ENCODE peak calls at places on chromosome 16, in six cellular contexts. R is spleen, Q is uterus, P is kidney, O is thoracic aorta, I is A549. A is an unnamed sample.

GRCh38 chr16:11521019-11521418 is 65.7 kb downstream of the LITAF start:
- DNase-seq in I (no peak), R (no peak), Q (no peak), O (no peak), P (no peak), A (no peak)

GRCh38 chr16:79897444-79898146 is 297.1 kb upstream of the MAF start:
- DNase-seq in R (no peak), Q (peak), O (no peak), I (no peak), P (peak), A (no peak)

GRCh38 chr16:9136596-9136995 is 45.2 kb downstream of the HAPSTR1 start:
- DNase-seq in I (no peak), O (no peak), R (peak), Q (no peak), P (peak), A (no peak)

GRCh38 chr16:3388325-3388724 is 12.5 kb downstream of the ZSCAN32 start:
- DNase-seq in I (no peak), P (no peak), O (no peak), R (no peak), Q (no peak), A (no peak)

GRCh38 chr16:49492090-49492801 is 118.6 kb downstream of the C16orf78 start:
- DNase-seq in R (peak), Q (peak), I (peak), O (no peak), P (peak), A (peak)

GRCh38 chr16:48354877-48355585 is 30.2 kb downstream of the SIAH1 start:
- DNase-seq in Q (no peak), O (no peak), R (no peak), P (no peak), I (no peak), A (no peak)

GRCh38 chr16:9107025-9107970 is 15.9 kb downstream of the HAPSTR1 start:
- DNase-seq in Q (no peak), O (no peak), P (no peak), I (no peak), R (no peak), A (no peak)

GRCh38 chr16:75244844-75245758 is 6.3 kb downstream of the BCAR1 start:
- DNase-seq in P (peak), O (peak), Q (peak), I (peak), R (no peak), A (peak)

GRCh38 chr16:79601092-79601977 is 798 bp upstream of the MAF start:
- DNase-seq in Q (peak), O (no peak), R (peak), P (peak), I (peak), A (no peak)

GRCh38 chr16:89475144-89475543 is 15.2 kb downstream of the ANKRD11 start:
- DNase-seq in R (no peak), P (no peak), O (no peak), Q (no peak), I (no peak), A (no peak)

GRCh38 chr16:66357523-66357928 is 9.0 kb upstream of the CDH5 start:
- DNase-seq in O (no peak), R (no peak), P (no peak), Q (peak), I (peak), A (no peak)

GRCh38 chr16:73565263-73565662 is 517.3 kb upstream of the ZFHX3 start:
- DNase-seq in I (no peak), P (no peak), R (no peak), O (no peak), Q (no peak), A (no peak)

GRCh38 chr16:83205896-83206295 is 579.1 kb downstream of the CDH13 start:
- DNase-seq in R (no peak), P (no peak), O (no peak), I (no peak), Q (no peak), A (no peak)

DNA sequence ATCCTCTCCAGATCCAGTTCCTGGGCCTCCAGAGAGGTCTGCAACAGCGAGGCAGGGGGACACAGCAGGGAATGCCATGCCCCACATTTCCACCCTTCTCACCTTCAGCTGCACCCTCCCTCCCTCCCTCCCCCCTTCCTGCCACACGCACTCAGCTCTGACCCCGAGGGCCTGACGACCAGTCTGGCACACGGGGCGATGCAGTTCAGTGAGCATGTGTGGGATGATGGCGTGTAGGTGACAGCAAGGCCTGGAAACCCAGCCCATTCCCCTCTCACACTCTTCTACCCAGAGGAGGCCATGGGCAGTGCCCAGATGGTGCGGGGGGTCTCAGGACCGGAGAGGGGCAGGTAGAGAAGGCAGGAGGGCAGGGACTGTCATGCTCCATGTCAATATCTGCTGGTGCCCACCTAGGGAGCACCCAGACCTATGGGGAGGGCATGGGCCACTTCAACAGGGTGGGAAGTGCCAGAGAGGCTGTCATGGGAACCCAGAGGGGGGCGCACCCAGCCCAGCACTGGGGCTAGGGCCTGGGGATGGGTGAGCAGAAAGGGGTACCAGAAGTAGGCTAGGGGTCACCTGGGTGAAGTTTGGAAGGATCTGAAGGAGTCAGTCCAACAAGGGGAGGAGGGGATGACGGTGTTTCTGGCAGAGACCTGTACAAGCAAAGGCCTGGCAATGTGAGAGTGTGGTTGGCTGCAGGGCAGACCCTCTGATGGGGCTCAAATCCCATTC is 13.6 kb upstream of the KATNB1 start:
- DNase-seq in R (peak), O (no peak), P (no peak), I (no peak), Q (no peak), A (no peak)
- TF ChIP-seq CTCF in R (no peak), O (no peak), P (no peak), I (no peak), Q (no peak), A (no peak)

GRCh38 chr16:30623558-30624283 is 13.5 kb upstream of the ZNF689 start:
- DNase-seq in R (peak), O (no peak), I (no peak), P (no peak), Q (no peak), A (no peak)

GRCh38 chr16:30626230-30626629 is 16.0 kb upstream of the ZNF689 start:
- DNase-seq in I (no peak), O (no peak), P (no peak), R (peak), Q (no peak), A (no peak)

GRCh38 chr16:30633526-30633925 is 17.2 kb upstream of the PRR14 start:
- DNase-seq in R (no peak), O (no peak), Q (no peak), I (no peak), P (no peak), A (no peak)

DNA sequence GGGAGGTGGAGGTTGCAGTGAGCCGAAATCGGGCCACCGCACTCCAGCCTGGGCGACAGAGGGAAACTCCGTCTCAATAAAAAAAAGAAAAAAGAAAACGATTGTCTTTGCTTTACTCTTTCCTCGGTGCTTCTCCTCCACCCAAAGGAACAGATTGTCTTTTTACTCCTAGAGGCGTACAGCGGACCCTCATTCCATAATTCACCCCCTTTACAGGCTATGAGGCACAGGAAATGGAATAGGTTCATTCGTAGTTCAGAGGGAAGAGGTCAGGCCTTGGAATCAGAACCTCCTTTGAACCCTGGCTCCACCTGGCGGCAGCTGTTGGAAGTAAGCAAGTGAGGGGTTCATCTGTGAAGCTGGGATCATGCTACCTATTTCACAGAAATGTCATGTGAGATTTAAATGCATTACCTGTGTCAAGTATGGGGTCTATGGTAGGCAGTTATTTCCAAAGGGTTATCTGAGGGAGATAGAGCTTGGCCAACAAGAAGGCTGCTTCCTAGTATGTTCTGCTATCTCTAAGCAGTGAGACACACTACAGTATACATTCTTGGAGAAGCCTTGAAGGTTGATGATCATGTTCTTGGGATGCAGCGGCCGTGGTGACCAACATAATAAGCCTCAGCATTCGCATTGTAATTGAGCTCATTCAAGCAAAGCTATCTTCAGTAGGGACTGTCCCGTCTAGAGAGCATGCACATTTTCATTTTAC is 18.6 kb upstream of the ZNF689 start:
- DNase-seq in O (peak), P (peak), I (peak), Q (peak), R (peak), A (no peak)
- H3K4me3 ChIP-seq in O (peak), P (peak), I (peak), Q (no peak), R (no peak), A (no peak)

GRCh38 chr16:616771-617586 is 13.8 kb upstream of the WFIKKN1 start:
- DNase-seq in Q (no peak), P (no peak), I (no peak), O (no peak), R (no peak), A (no peak)
- TF ChIP-seq CTCF in Q (no peak), P (no peak), I (no peak), O (no peak), R (no peak), A (no peak)

GRCh38 chr16:54284319-54284930 is 2.2 kb downstream of the IRX3 start:
- DNase-seq in Q (no peak), P (peak), I (no peak), O (no peak), R (no peak), A (peak)
- H3K4me3 ChIP-seq in Q (no peak), P (peak), I (peak), O (peak), R (peak), A (peak)

GRCh38 chr16:88309905-88310259 is 72.9 kb upstream of the ZNF469 start:
- DNase-seq in O (no peak), R (no peak), I (no peak), Q (no peak), P (no peak), A (no peak)
- TF ChIP-seq CTCF in O (no peak), R (no peak), I (no peak), Q (no peak), P (no peak), A (peak)

GRCh38 chr16:78179666-78180065 is 80.2 kb downstream of the WWOX start:
- DNase-seq in R (no peak), O (no peak), I (no peak), Q (no peak), P (no peak), A (no peak)

GRCh38 chr16:78184554-78185183 is 85.2 kb downstream of the WWOX start:
- DNase-seq in P (no peak), I (no peak), O (no peak), Q (no peak), R (no peak), A (no peak)

GRCh38 chr16:78180349-78180748 is 80.9 kb downstream of the WWOX start:
- DNase-seq in O (no peak), P (no peak), Q (no peak), R (no peak), I (no peak), A (no peak)

GRCh38 chr16:78183437-78183836 is 84.0 kb downstream of the WWOX start:
- DNase-seq in I (no peak), P (no peak), O (no peak), Q (no peak), R (no peak), A (no peak)

DNA sequence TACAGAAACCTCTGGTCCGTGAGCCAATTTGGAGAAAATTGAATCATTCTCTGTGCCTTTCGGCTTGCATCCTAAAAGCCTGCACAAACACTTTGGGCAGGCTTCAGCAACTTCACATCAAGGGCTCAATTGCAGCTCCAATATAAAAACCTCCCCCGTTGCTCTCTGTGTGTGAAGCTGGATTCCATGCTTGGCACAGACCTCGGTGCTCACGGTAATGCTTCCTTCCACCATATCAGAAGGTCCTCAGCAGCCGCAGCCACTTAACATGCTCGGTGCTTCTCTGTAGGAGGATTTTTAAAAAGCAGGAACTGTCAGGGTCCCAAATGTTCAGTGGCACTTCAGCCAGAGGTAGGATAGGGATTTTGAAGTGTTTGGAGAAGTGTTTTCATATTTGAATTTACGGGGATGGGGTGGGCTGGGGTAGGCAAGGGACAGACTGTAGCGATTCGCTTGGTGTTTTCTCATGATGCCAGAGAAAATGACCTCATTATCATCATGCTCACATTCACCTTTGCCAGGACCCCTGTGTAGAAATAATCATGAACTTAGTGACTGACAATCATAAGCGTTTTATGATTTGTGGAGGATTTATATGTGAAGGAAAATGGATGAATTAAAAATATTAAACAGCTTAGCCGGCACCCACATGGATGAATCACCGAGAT is 84.6 kb downstream of the WWOX start:
- DNase-seq in I (no peak), O (no peak), Q (peak), R (no peak), P (no peak), A (no peak)
- H3K4me3 ChIP-seq in I (no peak), O (peak), Q (no peak), R (no peak), P (no peak), A (no peak)

DNA sequence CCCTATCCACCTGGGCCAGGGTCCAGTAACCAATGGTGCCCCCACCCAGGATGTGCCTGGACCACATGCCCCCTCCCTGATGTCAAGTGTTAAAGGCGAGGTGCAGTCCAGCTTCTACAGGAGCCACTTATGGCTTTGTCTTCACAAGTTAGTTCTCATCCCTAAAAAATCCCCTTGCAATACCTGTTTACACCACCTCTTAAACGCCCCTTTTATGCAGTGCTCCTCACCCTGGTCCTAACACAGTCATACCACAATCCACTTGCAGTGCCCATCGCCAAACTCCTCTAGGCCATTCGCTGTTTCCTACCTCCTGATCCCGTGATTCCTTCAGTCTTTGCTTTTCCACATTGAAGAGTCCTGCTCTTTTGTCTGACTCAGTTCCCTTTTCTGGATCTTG is 7.1 kb downstream of the GLYR1 start:
- DNase-seq in O (no peak), R (no peak), P (no peak), Q (no peak), I (peak), A (no peak)
- TF ChIP-seq CTCF in O (no peak), R (no peak), P (no peak), Q (no peak), I (no peak), A (no peak)

GRCh38 chr16:85221810-85222150 is 109.5 kb upstream of the CIBAR2 start:
- DNase-seq in R (no peak), P (no peak), I (no peak), Q (no peak), O (no peak), A (no peak)

GRCh38 chr16:85221081-85221809 is 109.0 kb upstream of the CIBAR2 start:
- DNase-seq in P (no peak), R (no peak), O (no peak), Q (no peak), I (no peak), A (no peak)

GRCh38 chr16:85222151-85222863 is 110.0 kb upstream of the CIBAR2 start:
- DNase-seq in Q (no peak), I (no peak), O (no peak), R (no peak), P (no peak), A (no peak)

GRCh38 chr16:85216522-85217375 is 104.5 kb upstream of the CIBAR2 start:
- DNase-seq in I (no peak), O (no peak), P (no peak), R (no peak), Q (no peak), A (no peak)

GRCh38 chr16:85220125-85220839 is 108.0 kb upstream of the CIBAR2 start:
- DNase-seq in I (no peak), O (no peak), Q (peak), R (no peak), P (peak), A (no peak)
- H3K4me3 ChIP-seq in I (no peak), O (peak), Q (peak), R (no peak), P (peak), A (no peak)

GRCh38 chr16:19115148-19116021 is 1.6 kb downstream of the ITPRIPL2 start:
- DNase-seq in O (no peak), R (no peak), Q (no peak), P (peak), I (no peak), A (no peak)

GRCh38 chr16:19114359-19115147 is 789 bp downstream of the ITPRIPL2 start:
- DNase-seq in R (peak), Q (peak), P (peak), O (no peak), I (peak), A (peak)

GRCh38 chr16:19110537-19111391 is 3.0 kb upstream of the ITPRIPL2 start:
- DNase-seq in O (no peak), P (no peak), I (no peak), Q (no peak), R (no peak), A (no peak)

GRCh38 chr16:19116711-19117449 is 3.1 kb downstream of the ITPRIPL2 start:
- DNase-seq in P (no peak), R (no peak), I (no peak), O (no peak), Q (no peak), A (peak)

GRCh38 chr16:19113577-19114358 is at the start of gene ITPRIPL2:
- DNase-seq in O (peak), Q (peak), P (peak), I (peak), R (peak), A (no peak)
- TF ChIP-seq CTCF in O (no peak), Q (peak), P (no peak), I (no peak), R (no peak), A (no peak)

GRCh38 chr16:23959069-23959800 is 123.5 kb downstream of the PRKCB start:
- DNase-seq in P (no peak), I (no peak), R (no peak), Q (no peak), O (no peak), A (no peak)
- H3K4me3 ChIP-seq in P (no peak), I (no peak), R (no peak), Q (no peak), O (peak), A (no peak)